ENCODE peak calls at places on chromosomes 4 and X, in eight cellular contexts. F is SJSA1, V is uterus, P is PC-3, H is pancreas, T is adrenal gland, J is IMR-90, I is right atrium auricular region. C is an unnamed sample.

GRCh38 chr4:40755609-40756008 is 5.9 kb downstream of the NSUN7 start:
- DNase-seq in V (no peak), F (no peak), P (no peak), I (no peak), T (no peak), J (no peak), H (no peak), C (no peak)

GRCh38 chrX:24988314-24988713 is 27.5 kb downstream of the ARX start:
- DNase-seq in F (no peak), H (no peak), P (no peak), J (no peak), I (no peak), V (no peak), T (no peak), C (no peak)

GRCh38 chr4:108135549-108136209 is 33.1 kb downstream of the LEF1 start:
- DNase-seq in I (no peak), H (no peak), J (no peak), P (no peak), F (no peak), V (no peak), T (no peak), C (peak)

GRCh38 chrX:135688137-135688536 is 25.3 kb upstream of the CT45A1 start:
- DNase-seq in I (no peak), P (peak), T (no peak), H (no peak), F (no peak), J (no peak), V (no peak), C (no peak)

GRCh38 chr4:151874328-151874727 is 113.5 kb upstream of the GATB start:
- DNase-seq in I (no peak), H (no peak), F (no peak), P (no peak), V (no peak), T (no peak), J (no peak), C (no peak)

GRCh38 chr4:40662962-40663604 is 33.4 kb upstream of the RBM47 start:
- DNase-seq in H (peak), T (peak), F (no peak), J (peak), I (no peak), V (no peak), P (peak), C (peak)

GRCh38 chrX:37302569-37302968 is 46.6 kb upstream of the PRRG1 start:
- DNase-seq in I (no peak), T (no peak), H (peak), J (peak), V (no peak), P (peak), F (no peak), C (no peak)

GRCh38 chr4:99946346-99947189 is at the start of gene DNAJB14:
- DNase-seq in I (peak), J (peak), F (peak), H (peak), T (peak), V (peak), P (peak), C (no peak)

GRCh38 chr4:78517050-78517652 is 34.4 kb upstream of the ANXA3 start:
- DNase-seq in F (peak), T (no peak), V (no peak), H (no peak), I (no peak), J (peak), P (peak), C (no peak)

GRCh38 chrX:119482497-119483480 is 14.5 kb downstream of the SLC25A5 start:
- DNase-seq in J (peak), T (peak), H (peak), I (no peak), P (peak), V (peak), F (peak), C (no peak)

GRCh38 chrX:98962996-98963395 is 1447.1 kb downstream of the PCDH19 start:
- DNase-seq in T (no peak), H (no peak), V (no peak), P (no peak), I (no peak), J (no peak), F (no peak), C (no peak)

GRCh38 chr4:180695851-180696250 is 1547.4 kb upstream of the TENM3 start:
- DNase-seq in J (peak), H (no peak), I (no peak), P (no peak), F (peak), V (no peak), T (no peak), C (peak)

GRCh38 chrX:72367524-72367923 is 61.8 kb upstream of the CITED1 start:
- DNase-seq in H (no peak), V (no peak), T (no peak), F (no peak), J (no peak), P (no peak), I (no peak), C (no peak)

DNA sequence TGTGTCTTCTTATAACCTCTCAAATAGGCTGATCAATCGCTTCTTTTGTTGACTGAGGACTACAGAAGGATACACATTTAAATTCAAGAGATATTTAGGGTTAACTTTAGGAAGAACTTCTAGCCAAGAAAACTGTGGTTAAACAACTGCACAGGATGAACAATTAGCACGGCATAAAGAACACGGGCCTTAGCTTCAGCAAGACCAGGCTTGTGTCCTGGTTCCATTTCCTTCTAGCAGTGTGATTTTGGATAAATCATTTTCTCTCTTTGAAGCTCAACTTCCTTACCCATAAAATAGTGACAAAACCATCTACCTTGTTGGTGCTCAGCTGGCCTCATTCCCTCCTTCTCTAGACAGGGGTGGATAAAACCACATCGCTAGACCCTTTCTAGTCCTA is 117.6 kb downstream of the TSPAN5 start:
- DNase-seq in H (no peak), I (no peak), P (no peak), T (no peak), J (no peak), V (no peak), F (no peak), C (peak)
- H3K27ac ChIP-seq in H (no peak), I (no peak), P (no peak), T (no peak), J (no peak), V (no peak), F (no peak), C (peak)

DNA sequence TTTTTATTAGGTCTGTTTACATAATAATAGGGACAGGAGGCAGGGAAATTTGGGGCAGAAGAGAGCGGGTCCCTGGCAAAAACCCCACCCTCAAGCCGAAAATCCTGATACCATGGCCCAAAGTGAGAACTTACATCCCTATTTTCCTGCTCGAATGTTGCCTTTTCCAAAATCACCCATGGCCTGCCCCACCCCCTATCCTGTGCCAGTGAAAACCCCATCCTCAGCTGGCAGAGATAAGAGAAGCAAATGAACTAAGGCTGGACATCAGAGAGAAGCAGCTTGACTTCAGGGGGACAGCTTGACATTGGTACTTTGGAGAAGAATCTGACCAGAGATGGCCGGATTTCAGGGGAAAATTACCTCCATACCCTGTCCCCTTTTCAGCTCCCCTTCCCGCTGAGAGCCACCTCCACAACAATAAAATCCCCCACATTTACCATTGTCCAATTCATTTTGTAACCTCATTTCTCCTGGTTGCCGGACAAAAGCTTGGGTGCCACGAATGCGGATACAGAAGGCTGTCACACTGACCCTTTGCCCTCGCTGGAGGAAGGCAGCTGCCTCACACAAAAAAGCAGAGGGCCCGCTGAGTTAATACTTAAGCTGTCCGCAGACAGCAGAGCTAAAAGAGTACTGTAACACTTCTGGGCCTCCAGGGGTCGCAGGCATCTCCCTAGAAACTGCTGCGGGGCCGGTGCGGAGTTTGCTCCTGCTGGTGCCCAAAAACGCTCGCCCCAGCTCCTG is 196.2 kb downstream of the SNCA start:
- DNase-seq in H (peak), P (peak), V (peak), I (no peak), T (peak), F (no peak), J (peak), C (no peak)
- H3K27ac ChIP-seq in H (no peak), P (no peak), V (no peak), I (no peak), T (no peak), F (no peak), J (no peak), C (no peak)

GRCh38 chrX:367866-368265 is 18.8 kb downstream of the PPP2R3B start:
- DNase-seq in H (no peak), I (no peak), F (no peak), J (no peak), P (no peak), T (no peak), V (no peak), C (no peak)
- H3K27ac ChIP-seq in H (no peak), I (peak), F (no peak), J (no peak), P (no peak), T (no peak), V (no peak), C (no peak)

GRCh38 chrX:110964761-110965160 is 131.2 kb upstream of the PAK3 start:
- DNase-seq in V (no peak), T (no peak), J (no peak), H (peak), I (no peak), P (no peak), F (no peak), C (no peak)

GRCh38 chrX:110966839-110967238 is 129.2 kb upstream of the PAK3 start:
- DNase-seq in V (no peak), T (no peak), F (no peak), J (no peak), I (no peak), P (no peak), H (no peak), C (no peak)

GRCh38 chrX:110966046-110966445 is 129.9 kb upstream of the PAK3 start:
- DNase-seq in J (no peak), T (no peak), P (no peak), H (no peak), I (no peak), F (no peak), V (no peak), C (no peak)

GRCh38 chrX:110965409-110965808 is 130.6 kb upstream of the PAK3 start:
- DNase-seq in I (no peak), T (no peak), H (no peak), J (no peak), F (no peak), P (no peak), V (no peak), C (no peak)
- H3K27ac ChIP-seq in I (no peak), T (no peak), H (no peak), J (no peak), F (no peak), P (no peak), V (no peak), C (no peak)

GRCh38 chrX:46836701-46837542 is at the start of gene RP2:
- DNase-seq in F (peak), P (peak), J (peak), V (peak), I (peak), T (peak), H (peak), C (peak)

GRCh38 chrX:46831620-46832327 is 5.1 kb upstream of the RP2 start:
- DNase-seq in V (no peak), T (peak), I (no peak), F (no peak), P (peak), J (peak), H (no peak), C (peak)
- H3K27ac ChIP-seq in V (no peak), T (no peak), I (no peak), F (no peak), P (peak), J (no peak), H (no peak), C (peak)

GRCh38 chrX:84123585-84123984 is 64.4 kb downstream of the RPS6KA6 start:
- DNase-seq in H (no peak), J (no peak), T (no peak), I (no peak), V (no peak), P (no peak), F (no peak), C (peak)

GRCh38 chrX:84118769-84119168 is 69.2 kb downstream of the RPS6KA6 start:
- DNase-seq in T (no peak), J (no peak), H (no peak), P (peak), V (no peak), I (no peak), F (no peak), C (peak)

GRCh38 chrX:84118315-84118714 is 69.7 kb downstream of the RPS6KA6 start:
- DNase-seq in I (no peak), J (no peak), H (no peak), P (peak), V (no peak), T (no peak), F (no peak), C (no peak)
- H3K27ac ChIP-seq in I (no peak), J (no peak), H (no peak), P (peak), V (no peak), T (no peak), F (no peak), C (peak)

GRCh38 chr4:39067451-39067850 is 5.4 kb downstream of the KLHL5 start:
- DNase-seq in P (no peak), I (no peak), T (no peak), F (no peak), J (no peak), H (no peak), V (no peak), C (no peak)
- H3K27ac ChIP-seq in P (no peak), I (no peak), T (no peak), F (no peak), J (no peak), H (no peak), V (no peak), C (no peak)

GRCh38 chrX:281166-281999 is at the start of gene PLCXD1:
- DNase-seq in I (no peak), H (no peak), J (peak), P (no peak), V (no peak), F (peak), T (no peak), C (no peak)

GRCh38 chrX:288561-288991 is 7.4 kb downstream of the PLCXD1 start:
- DNase-seq in J (no peak), I (no peak), T (no peak), H (no peak), P (no peak), V (no peak), F (no peak), C (no peak)

GRCh38 chrX:287670-288069 is 6.5 kb downstream of the PLCXD1 start:
- DNase-seq in H (no peak), V (no peak), T (no peak), P (no peak), J (no peak), I (no peak), F (no peak), C (no peak)

GRCh38 chrX:285076-285677 is 4.0 kb downstream of the PLCXD1 start:
- DNase-seq in P (no peak), I (no peak), H (no peak), J (no peak), F (no peak), V (no peak), T (no peak), C (no peak)

DNA sequence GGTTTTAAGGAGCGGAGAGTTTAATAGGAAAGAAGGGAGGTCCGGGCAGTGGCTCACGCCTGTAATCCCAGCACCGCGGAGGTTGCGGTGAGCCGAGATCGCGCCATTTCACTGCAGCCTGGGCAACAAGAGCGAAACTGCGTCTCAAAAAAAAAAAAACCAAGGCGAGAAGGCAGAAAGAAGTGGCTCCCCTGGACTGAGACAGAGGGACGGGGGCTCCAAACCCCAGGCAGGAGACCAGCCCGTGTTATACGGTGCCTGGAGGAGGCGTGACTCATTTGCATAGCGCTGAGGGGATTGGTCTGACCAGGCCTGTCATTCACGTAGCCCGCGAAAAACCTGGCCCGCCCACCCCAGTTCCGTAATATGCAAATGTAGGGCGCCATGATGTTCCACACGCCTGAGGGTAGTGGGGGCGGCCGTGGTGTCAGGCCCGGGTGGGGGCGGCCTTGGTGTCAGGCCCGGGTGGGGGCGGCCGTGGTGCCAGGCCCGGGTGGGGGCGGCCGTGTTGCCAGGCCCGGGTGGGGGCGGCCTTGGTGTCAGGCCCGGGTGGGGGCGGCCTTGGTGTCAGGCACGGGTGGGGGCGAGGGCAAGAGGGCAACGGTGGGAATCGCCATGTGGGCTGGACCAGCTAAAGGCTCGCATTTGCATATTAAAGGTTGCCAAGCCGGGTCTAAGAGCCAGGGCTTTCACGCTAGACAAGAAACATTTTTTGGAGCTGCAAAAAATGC is 2.1 kb downstream of the PLCXD1 start:
- DNase-seq in P (peak), T (peak), J (peak), H (peak), I (peak), F (peak), V (peak), C (no peak)
- H3K27ac ChIP-seq in P (no peak), T (no peak), J (no peak), H (peak), I (peak), F (peak), V (peak), C (no peak)

C was measured in epithelial cell of prostate.